ENCODE peak calls at places on chromosomes 1 and 21, in seven cellular contexts. E is endothelial cell, I is GM12865, M is HTR-8/SVneo, S is WTC11, K is neural crest cell, V is HS-5. R is an unnamed sample.

GRCh38 chr1:236716160-236716559 is 29.9 kb downstream of the ACTN2 start:
- DNase-seq in E (no peak), I (no peak), M (no peak), S (no peak), K (no peak), V (no peak), R (no peak)

GRCh38 chr1:207500306-207500705 is 4.3 kb downstream of the CR1 start:
- DNase-seq in E (no peak), I (peak; percentile 30), M (no peak), S (no peak), K (no peak), V (no peak), R (no peak)

GRCh38 chr1:89910780-89911179 is 84.1 kb upstream of the ZNF326 start:
- DNase-seq in E (no peak), I (no peak), M (peak; percentile 82), S (no peak), K (no peak), V (peak; percentile 95), R (no peak)

GRCh38 chr1:245007686-245008085 is 143.3 kb upstream of the HNRNPU start:
- DNase-seq in E (no peak), I (no peak), M (no peak), S (no peak), K (no peak), V (no peak), R (no peak)

GRCh38 chr1:25871086-25871703 is 4.3 kb downstream of the PAQR7 start:
- DNase-seq in E (no peak), I (no peak), M (no peak), S (peak; percentile 4), K (no peak), V (no peak), R (no peak)

GRCh38 chr1:169111472-169111871 is 5.0 kb downstream of the ATP1B1 start:
- DNase-seq in E (no peak), I (no peak), M (no peak), S (no peak), K (no peak), V (no peak), R (no peak)

GRCh38 chr21:45508607-45509565 is 33.4 kb downstream of the SLC19A1 start:
- DNase-seq in E (no peak), I (no peak), M (no peak), S (no peak), K (no peak), V (no peak), R (peak; percentile 24)

GRCh38 chr21:38952890-38953289 is 147.2 kb downstream of the ETS2 start:
- DNase-seq in E (no peak), I (no peak), M (no peak), S (no peak), K (no peak), V (no peak), R (no peak)

GRCh38 chr1:31479801-31480200 is 66.8 kb downstream of the SERINC2 start:
- DNase-seq in E (no peak), I (no peak), M (no peak), S (no peak), K (no peak), V (peak; percentile 71), R (no peak)

GRCh38 chr21:37915941-37916794 is at the start of gene KCNJ6:
- DNase-seq in E (peak; percentile 89), I (no peak), M (peak; percentile 53), S (peak; percentile 87), K (peak; percentile 85), V (no peak), R (peak; percentile 70)

GRCh38 chr1:155981266-155982088 is 3.1 kb upstream of the ARHGEF2 start:
- DNase-seq in E (no peak), I (peak; percentile 69), M (no peak), S (no peak), K (no peak), V (peak; percentile 83), R (no peak)

GRCh38 chr21:26761174-26761915 is 83.9 kb downstream of the ADAMTS1 start:
- DNase-seq in E (no peak), I (no peak), M (no peak), S (no peak), K (no peak), V (no peak), R (no peak)

GRCh38 chr1:19203440-19203839 is 6.6 kb downstream of the UBR4 start:
- DNase-seq in E (no peak), I (no peak), M (no peak), S (no peak), K (no peak), V (peak; percentile 53), R (no peak)

GRCh38 chr1:70487910-70488665 is 77.0 kb downstream of the CTH start:
- DNase-seq in E (peak; percentile 43), I (peak; percentile 65), M (peak; percentile 20), S (peak; percentile 47), K (peak; percentile 16), V (no peak), R (peak; percentile 28)

GRCh38 chr1:108082006-108082405 is 117.0 kb upstream of the VAV3 start:
- DNase-seq in E (no peak), I (no peak), M (no peak), S (no peak), K (no peak), V (no peak), R (no peak)

GRCh38 chr1:25562101-25562927 is 18.9 kb downstream of the LDLRAP1 start:
- DNase-seq in E (no peak), I (peak; percentile 89), M (no peak), S (no peak), K (no peak), V (no peak), R (no peak)

GRCh38 chr21:37787456-37787855 is 128.8 kb downstream of the KCNJ6 start:
- DNase-seq in E (no peak), I (no peak), M (peak; percentile 44), S (no peak), K (no peak), V (peak; percentile 77), R (no peak)

GRCh38 chr1:10033359-10033845 is 644 bp downstream of the UBE4B start:
- DNase-seq in E (peak; percentile 22), I (peak; percentile 24), M (no peak), S (peak; percentile 25), K (no peak), V (no peak), R (peak; percentile 10)

GRCh38 chr21:43318841-43319781 is 107.8 kb downstream of the SIK1 start:
- DNase-seq in E (no peak), I (peak; percentile 57), M (peak; percentile 65), S (no peak), K (peak; percentile 37), V (no peak), R (peak; percentile 87)

GRCh38 chr1:183620311-183620710 is 15.3 kb downstream of the ARPC5 start:
- DNase-seq in E (no peak), I (no peak), M (no peak), S (no peak), K (no peak), V (no peak), R (no peak)

GRCh38 chr1:245306020-245306419 is 151.2 kb downstream of the KIF26B start:
- DNase-seq in E (no peak), I (no peak), M (no peak), S (no peak), K (no peak), V (no peak), R (no peak)

GRCh38 chr1:191096405-191096804 is 618.7 kb upstream of the BRINP3 start:
- DNase-seq in E (no peak), I (no peak), M (no peak), S (no peak), K (no peak), V (no peak), R (no peak)

GRCh38 chr1:99728494-99729235 is 37.8 kb downstream of the FRRS1 start:
- DNase-seq in E (peak; percentile 36), I (no peak), M (no peak), S (peak; percentile 27), K (no peak), V (no peak), R (peak; percentile 56)

GRCh38 chr1:87826639-87827345 is 498.1 kb downstream of the LMO4 start:
- DNase-seq in E (no peak), I (peak; percentile 76), M (no peak), S (no peak), K (no peak), V (peak; percentile 31), R (peak; percentile 15)

GRCh38 chr1:5990913-5991783 is 1.1 kb downstream of the NPHP4 start:
- DNase-seq in E (peak; percentile 50), I (peak; percentile 37), M (no peak), S (peak; percentile 65), K (peak; percentile 49), V (no peak), R (peak; percentile 65)

GRCh38 chr1:1074631-1075147 is 583 bp upstream of the RNF223 start:
- DNase-seq in E (no peak), I (no peak), M (no peak), S (no peak), K (no peak), V (no peak), R (peak; percentile 25)

GRCh38 chr1:40704817-40705733 is 13.6 kb downstream of the NFYC start:
- DNase-seq in E (no peak), I (no peak), M (no peak), S (no peak), K (no peak), V (no peak), R (no peak)

GRCh38 chr1:75725861-75726361 is 1.4 kb downstream of the ACADM start:
- DNase-seq in E (no peak), I (peak; percentile 32), M (no peak), S (no peak), K (no peak), V (no peak), R (no peak)

GRCh38 chr1:28512058-28512611 is 6.3 kb downstream of the RCC1 start:
- DNase-seq in E (no peak), I (peak; percentile 73), M (no peak), S (no peak), K (no peak), V (no peak), R (no peak)

GRCh38 chr1:205766038-205766437 is 9.2 kb downstream of the RAB29 start:
- DNase-seq in E (no peak), I (no peak), M (peak; percentile 53), S (no peak), K (no peak), V (no peak), R (no peak)

GRCh38 chr21:45351526-45352275 is 53.3 kb upstream of the COL18A1 start:
- DNase-seq in E (no peak), I (no peak), M (no peak), S (no peak), K (no peak), V (no peak), R (no peak)

GRCh38 chr1:185653615-185654014 is 80.6 kb upstream of the HMCN1 start:
- DNase-seq in E (no peak), I (no peak), M (no peak), S (no peak), K (no peak), V (no peak), R (no peak)

GRCh38 chr1:11374079-11374747 is 101.2 kb downstream of the UBIAD1 start:
- DNase-seq in E (no peak), I (peak; percentile 18), M (no peak), S (no peak), K (no peak), V (peak; percentile 5), R (no peak)

GRCh38 chr1:247118946-247119446 is 14.8 kb upstream of the ZNF669 start:
- DNase-seq in E (peak; percentile 54), I (peak; percentile 31), M (peak; percentile 60), S (peak; percentile 92), K (no peak), V (no peak), R (peak; percentile 67)

GRCh38 chr1:8090241-8090702 is 64.2 kb upstream of the ERRFI1 start:
- DNase-seq in E (no peak), I (no peak), M (peak; percentile 45), S (no peak), K (no peak), V (peak; percentile 98), R (no peak)

GRCh38 chr1:231194476-231194842 is 32.6 kb downstream of the TRIM67 start:
- DNase-seq in E (no peak), I (no peak), M (no peak), S (no peak), K (no peak), V (no peak), R (no peak)

GRCh38 chr21:35933466-35933865 is 126.9 kb downstream of the SETD4 start:
- DNase-seq in E (no peak), I (peak; percentile 15), M (peak; percentile 64), S (no peak), K (no peak), V (peak; percentile 83), R (no peak)

GRCh38 chr1:112465122-112465521 is 43.6 kb upstream of the WNT2B start:
- DNase-seq in E (no peak), I (no peak), M (no peak), S (no peak), K (no peak), V (no peak), R (no peak)

R was measured in BE2C.